ENCODE peak calls at places on chromosome 1, in six cellular contexts. I is K562, Y is A549, J is HepG2, C is H1, P is endothelial cell of umbilical vein. V is an unnamed sample.

GRCh38 chr1:185044981-185045792 is at the start of gene RNF2:
- DNase-seq in Y (peak; percentile 57), P (peak; percentile 86), I (peak; percentile 94), C (peak; percentile 47), J (peak; percentile 65), V (peak; percentile 86)

GRCh38 chr1:28259252-28259934 is at the start of gene SESN2:
- DNase-seq in Y (peak; percentile 85), P (peak; percentile 98), I (peak; percentile 100), C (peak; percentile 94), J (peak; percentile 95), V (peak; percentile 100)

GRCh38 chr1:39213511-39214002 is 9.1 kb downstream of the MACF1 start:
- DNase-seq in J (no peak), C (no peak), Y (no peak), P (peak; percentile 41), I (no peak), V (no peak)

GRCh38 chr1:40042337-40042736 is 1.8 kb downstream of the CAP1 start:
- DNase-seq in Y (no peak), C (no peak), J (no peak), P (peak; percentile 20), I (no peak), V (no peak)

GRCh38 chr1:223716302-223716862 is 4.0 kb downstream of the CAPN2 start:
- DNase-seq in C (no peak), P (no peak), Y (no peak), I (no peak), J (no peak), V (no peak)

GRCh38 chr1:75996196-75996595 is 64.0 kb upstream of the ASB17 start:
- DNase-seq in I (no peak), Y (no peak), C (no peak), P (no peak), J (no peak), V (no peak)

GRCh38 chr1:77513839-77514763 is 168.4 kb downstream of the ZZZ3 start:
- DNase-seq in P (peak; percentile 88), I (no peak), Y (no peak), C (peak; percentile 33), J (no peak), V (peak; percentile 32)

GRCh38 chr1:206658264-206658980 is 23.1 kb downstream of the DYRK3 start:
- DNase-seq in J (no peak), Y (peak; percentile 81), P (peak; percentile 26), I (peak; percentile 92), C (no peak), V (peak; percentile 79)

GRCh38 chr1:79006564-79006963 is at the start of gene ADGRL4:
- DNase-seq in I (no peak), J (no peak), Y (no peak), P (peak; percentile 90), C (peak; percentile 3), V (peak; percentile 66)

GRCh38 chr1:68780919-68781318 is 284.0 kb upstream of the DEPDC1 start:
- DNase-seq in C (no peak), Y (no peak), J (no peak), I (no peak), P (no peak), V (no peak)

GRCh38 chr1:208868554-208868953 is 624.4 kb upstream of the PLXNA2 start:
- DNase-seq in P (peak; percentile 35), Y (no peak), C (no peak), I (no peak), J (no peak), V (no peak)

GRCh38 chr1:201633811-201634210 is 94.9 kb downstream of the NAV1 start:
- DNase-seq in C (no peak), P (no peak), Y (no peak), J (no peak), I (no peak), V (no peak)

GRCh38 chr1:10833630-10834557 is 37.4 kb upstream of the CASZ1 start:
- DNase-seq in J (no peak), I (no peak), C (no peak), Y (peak; percentile 22), P (no peak), V (no peak)

GRCh38 chr1:70284366-70284765 is 63.2 kb downstream of the SRSF11 start:
- DNase-seq in Y (no peak), I (no peak), P (no peak), J (no peak), C (no peak), V (no peak)

GRCh38 chr1:230661976-230662375 is 19.7 kb downstream of the COG2 start:
- DNase-seq in Y (no peak), J (no peak), I (no peak), P (no peak), C (no peak), V (no peak)

GRCh38 chr1:88649932-88650331 is 34.1 kb upstream of the PKN2 start:
- DNase-seq in Y (no peak), J (no peak), P (no peak), C (no peak), I (no peak), V (no peak)

GRCh38 chr1:22769932-22770331 is 59.3 kb downstream of the EPHB2 start:
- DNase-seq in P (no peak), I (no peak), J (no peak), C (no peak), Y (no peak), V (no peak)

GRCh38 chr1:28290851-28291250 is 31.5 kb downstream of the SESN2 start:
- DNase-seq in J (peak; percentile 84), P (no peak), I (no peak), Y (no peak), C (no peak), V (peak; percentile 50)

GRCh38 chr1:205344010-205344808 is 12.5 kb downstream of the KLHDC8A start:
- DNase-seq in J (peak; percentile 59), I (peak; percentile 74), Y (no peak), P (no peak), C (no peak), V (peak; percentile 66)

GRCh38 chr1:100683448-100684349 is 35.8 kb upstream of the VCAM1 start:
- DNase-seq in J (no peak), Y (no peak), I (no peak), P (peak; percentile 51), C (no peak), V (no peak)

GRCh38 chr1:42176902-42177519 is 12.5 kb upstream of the GUCA2A start:
- DNase-seq in I (peak; percentile 69), C (no peak), P (peak; percentile 66), Y (peak; percentile 40), J (peak; percentile 51), V (peak; percentile 58)

GRCh38 chr1:117367769-117368059 is 465 bp downstream of the MAN1A2 start:
- DNase-seq in Y (no peak), C (no peak), J (no peak), P (no peak), I (no peak), V (no peak)

GRCh38 chr1:65068202-65069011 is 79.6 kb upstream of the AK4 start:
- DNase-seq in C (no peak), P (peak; percentile 62), Y (no peak), I (no peak), J (no peak), V (no peak)

GRCh38 chr1:17866451-17867029 is 111.4 kb downstream of the ACTL8 start:
- DNase-seq in P (no peak), I (no peak), J (no peak), Y (peak; percentile 28), C (no peak), V (no peak)
- TF ChIP-seq JUN in P (no peak), I (no peak), J (no peak), Y (no peak), C (no peak), V (no peak)

DNA sequence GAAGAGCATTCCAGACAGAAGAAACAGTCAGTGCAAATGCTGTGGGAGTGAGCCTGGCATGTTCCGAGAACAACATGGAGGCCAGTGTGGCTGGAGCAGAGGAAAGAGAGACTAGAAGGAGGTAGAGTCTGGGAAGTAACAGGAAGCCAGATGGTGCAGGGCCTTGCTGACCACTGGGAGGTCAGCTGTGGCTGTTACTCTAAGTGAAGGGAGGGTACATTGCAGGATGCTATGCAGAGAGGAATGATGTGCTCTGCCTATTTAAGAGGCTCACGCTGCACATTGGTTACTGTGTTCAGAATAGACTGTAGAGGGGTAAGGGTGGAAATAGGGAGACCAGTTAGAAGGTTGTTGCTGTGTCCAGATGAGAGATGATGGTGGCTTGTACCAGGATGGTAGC is 88.6 kb upstream of the CACNA1E start:
- DNase-seq in Y (no peak), P (no peak), J (no peak), C (no peak), I (no peak), V (no peak)
- TF ChIP-seq JUN in Y (no peak), P (no peak), J (no peak), C (no peak), I (no peak), V (no peak)

GRCh38 chr1:33349081-33349759 is 28.3 kb upstream of the A3GALT2 start:
- DNase-seq in P (peak; percentile 40), Y (peak; percentile 30), I (no peak), C (no peak), J (no peak), V (peak; percentile 40)

GRCh38 chr1:33347650-33347992 is 26.7 kb upstream of the A3GALT2 start:
- DNase-seq in Y (peak; percentile 11), C (no peak), J (peak; percentile 61), I (no peak), P (peak; percentile 48), V (no peak)

GRCh38 chr1:33348676-33349080 is 27.8 kb upstream of the A3GALT2 start:
- DNase-seq in P (peak; percentile 44), J (no peak), Y (peak; percentile 12), C (no peak), I (no peak), V (no peak)

GRCh38 chr1:33346921-33347649 is 26.2 kb upstream of the A3GALT2 start:
- DNase-seq in J (peak; percentile 94), P (peak; percentile 95), C (no peak), Y (peak; percentile 33), I (no peak), V (no peak)

GRCh38 chr1:33348194-33348593 is 27.3 kb upstream of the A3GALT2 start:
- DNase-seq in C (no peak), J (no peak), Y (no peak), I (no peak), P (no peak), V (no peak)
- TF ChIP-seq JUN in C (no peak), J (no peak), Y (no peak), I (no peak), P (no peak), V (no peak)

DNA sequence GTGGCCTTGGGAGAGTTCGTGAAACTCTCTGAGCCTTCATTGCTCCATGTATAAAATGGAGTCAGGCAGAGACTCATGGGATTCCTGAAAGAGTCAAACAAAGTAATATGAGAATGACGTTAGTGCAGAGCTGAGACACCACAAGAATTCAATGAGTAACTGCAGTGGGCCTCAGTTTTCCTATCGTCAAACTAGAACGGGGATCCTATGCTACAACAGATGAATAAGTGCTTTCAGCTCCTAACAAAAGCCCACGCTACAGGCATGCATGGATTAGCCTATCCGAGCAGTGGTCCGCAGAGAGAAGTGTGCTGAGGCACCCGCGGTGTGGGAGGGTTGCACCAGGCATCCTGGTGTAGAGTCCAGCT is 124.7 kb downstream of the SYF2 start:
- DNase-seq in C (no peak), P (no peak), I (no peak), J (no peak), Y (no peak), V (no peak)
- TF ChIP-seq JUN in C (no peak), P (no peak), I (no peak), J (no peak), Y (no peak), V (no peak)

DNA sequence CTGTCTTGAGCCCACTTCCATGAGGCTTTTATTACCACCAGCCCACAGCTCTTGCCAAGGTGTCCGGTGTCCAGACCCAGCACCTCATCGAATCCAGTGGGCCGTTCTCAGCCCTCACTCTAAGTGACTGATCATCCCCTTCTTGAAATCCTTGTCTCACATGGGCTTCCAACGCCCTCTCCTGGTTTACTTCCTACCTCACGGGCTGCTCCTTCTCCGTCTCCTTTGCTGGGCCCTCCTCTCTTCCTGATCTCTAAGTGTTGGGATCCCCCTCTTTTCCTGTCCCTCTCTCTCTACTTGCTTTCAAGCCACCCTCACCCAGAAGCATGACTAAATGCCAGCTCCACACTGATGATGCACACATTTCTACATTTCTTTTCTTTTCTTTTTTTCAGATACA is 9.0 kb upstream of the RHBG start:
- DNase-seq in Y (no peak), P (peak; percentile 20), J (no peak), C (no peak), I (peak; percentile 28), V (peak; percentile 63)
- TF ChIP-seq JUN in Y (no peak), P (no peak), J (no peak), C (no peak), I (no peak), V (no peak)